ENCODE peak calls at places on chromosomes 13 and 19, in nine cellular contexts. N is breast epithelium, D is sigmoid colon, H is transverse colon, Q is GM23338, U is HL-60, I is K562, Z is HCT116, X is esophagus muscularis mucosa. B is an unnamed sample.
A peak's percentile ranks its signal among the peaks of the same experiment; 100 is the strongest.

GRCh38 chr13:53015044-53015443 is 13.6 kb upstream of the OLFM4 start:
- DNase-seq in D (no peak), U (no peak), X (no peak), H (no peak), N (no peak), Q (no peak), Z (no peak), I (no peak), B (no peak)

GRCh38 chr13:97140611-97141010 is 81.5 kb upstream of the MBNL2 start:
- DNase-seq in Z (no peak), D (no peak), X (no peak), Q (no peak), U (no peak), I (no peak), H (no peak), N (no peak), B (no peak)

GRCh38 chr13:44331446-44331845 is 42.2 kb upstream of the SERP2 start:
- DNase-seq in H (no peak), D (no peak), N (no peak), U (no peak), I (no peak), Z (no peak), X (peak; percentile 77), Q (no peak), B (no peak)

GRCh38 chr19:12749938-12750521 is 1.6 kb upstream of the BEST2 start:
- DNase-seq in Q (peak; percentile 42), D (no peak), U (no peak), X (no peak), H (peak; percentile 69), I (no peak), N (no peak), Z (no peak), B (no peak)

GRCh38 chr19:28039677-28040381 is 1173.1 kb downstream of the UQCRFS1 start:
- DNase-seq in Z (no peak), N (no peak), U (no peak), X (peak; percentile 70), D (no peak), Q (no peak), I (no peak), H (no peak), B (no peak)

GRCh38 chr19:17797397-17798201 is 2.7 kb downstream of the B3GNT3 start:
- DNase-seq in U (no peak), X (no peak), Q (no peak), D (no peak), I (no peak), Z (peak; percentile 94), H (peak; percentile 89), N (no peak), B (no peak)

GRCh38 chr13:83880275-83881027 is 1.8 kb downstream of the SLITRK1 start:
- DNase-seq in X (no peak), Z (no peak), U (no peak), N (no peak), I (no peak), H (no peak), Q (peak; percentile 28), D (no peak), B (no peak)

GRCh38 chr19:23075031-23075733 is 41.6 kb upstream of the ZNF730 start:
- DNase-seq in U (no peak), D (peak; percentile 76), H (peak; percentile 19), X (no peak), Z (no peak), Q (peak; percentile 96), I (peak; percentile 69), N (no peak), B (peak; percentile 26)

GRCh38 chr13:113120300-113121182 is 2.1 kb upstream of the F10 start:
- DNase-seq in D (no peak), U (no peak), Z (no peak), X (no peak), Q (no peak), H (no peak), I (no peak), N (peak; percentile 43), B (no peak)

GRCh38 chr19:18304496-18305312 is 18.2 kb downstream of the LSM4 start:
- DNase-seq in N (peak; percentile 68), U (peak; percentile 81), I (peak; percentile 93), X (peak; percentile 96), Q (peak; percentile 65), D (peak; percentile 94), Z (no peak), H (peak; percentile 75), B (no peak)

GRCh38 chr19:18292810-18293641 is 11.6 kb upstream of the JUND start:
- DNase-seq in Z (peak; percentile 73), U (peak; percentile 85), H (peak; percentile 79), D (peak; percentile 95), N (peak; percentile 70), Q (peak; percentile 97), X (no peak), I (peak; percentile 94), B (no peak)

GRCh38 chr13:30504081-30504480 is 38.3 kb upstream of the HMGB1 start:
- DNase-seq in U (peak; percentile 6), D (no peak), Q (no peak), Z (no peak), H (no peak), X (peak; percentile 10), N (no peak), I (peak; percentile 63), B (peak; percentile 24)

GRCh38 chr13:98374750-98375149 is 197.7 kb upstream of the RNF113B start:
- DNase-seq in Z (no peak), U (no peak), I (no peak), D (no peak), N (no peak), X (peak; percentile 50), Q (no peak), H (no peak), B (no peak)

GRCh38 chr13:107993239-107993948 is 221.9 kb downstream of the LIG4 start:
- DNase-seq in H (no peak), Q (no peak), U (no peak), X (no peak), I (peak; percentile 18), D (no peak), N (no peak), Z (no peak), B (no peak)

GRCh38 chr19:3506384-3507340 is 551 bp downstream of the FZR1 start:
- DNase-seq in Z (no peak), I (peak; percentile 28), X (no peak), H (peak; percentile 39), U (no peak), D (peak; percentile 80), N (no peak), Q (peak; percentile 52), B (no peak)

GRCh38 chr19:3503036-3503572 is 2.6 kb upstream of the DOHH start:
- DNase-seq in N (no peak), U (no peak), I (peak; percentile 82), X (no peak), Z (no peak), D (no peak), H (no peak), Q (no peak), B (no peak)

GRCh38 chr19:3507371-3508120 is 1.4 kb downstream of the FZR1 start:
- DNase-seq in Z (no peak), H (peak; percentile 46), X (no peak), I (peak; percentile 47), Q (peak; percentile 73), U (no peak), N (no peak), D (no peak), B (no peak)

GRCh38 chr19:3504723-3505122 is 1.4 kb upstream of the FZR1 start:
- DNase-seq in Q (no peak), H (no peak), U (no peak), D (no peak), I (no peak), X (no peak), N (no peak), Z (no peak), B (no peak)

GRCh38 chr19:3505598-3506383 is at the start of gene FZR1:
- DNase-seq in Q (peak; percentile 97), Z (peak; percentile 97), U (peak; percentile 95), X (peak; percentile 99), N (peak; percentile 99), D (peak; percentile 100), I (peak; percentile 100), H (peak; percentile 100), B (peak; percentile 86)
- TF ChIP-seq POLR2AphosphoS5 in Q (peak; percentile 44), Z (peak; percentile 71), U (peak; percentile 57), X (peak; percentile 83), N (peak; percentile 95), D (peak; percentile 42), I (peak; percentile 37), H (peak; percentile 62), B (peak; percentile 66)

GRCh38 chr19:35213678-35214632 is 14.6 kb downstream of the FAM187B start:
- DNase-seq in U (peak; percentile 43), D (peak; percentile 82), I (peak; percentile 50), N (peak; percentile 55), Z (peak; percentile 87), X (no peak), H (peak; percentile 84), Q (no peak), B (peak; percentile 1)
- TF ChIP-seq POLR2AphosphoS5 in U (no peak), D (peak; percentile 60), I (no peak), N (peak; percentile 65), Z (peak; percentile 73), X (peak; percentile 71), H (peak; percentile 78), Q (no peak), B (no peak)

DNA sequence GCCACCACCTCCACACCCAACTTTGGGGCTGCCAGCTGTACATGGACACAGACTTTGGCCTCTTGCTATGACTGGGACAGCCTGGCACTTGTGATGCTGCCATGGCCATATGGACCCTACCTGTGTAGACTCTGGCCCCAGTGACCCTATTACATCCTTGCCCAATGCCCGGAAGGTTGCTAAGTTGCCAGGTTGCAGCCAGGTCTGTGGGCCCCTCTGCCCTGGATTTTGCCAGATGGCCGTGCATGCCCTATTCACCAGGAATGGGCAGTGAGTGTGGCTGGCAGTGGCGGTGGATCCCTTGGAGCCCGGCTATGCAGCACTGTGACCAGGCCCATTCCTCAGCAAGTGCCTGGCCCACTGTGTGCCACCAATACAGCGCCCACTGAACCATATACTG is 8.9 kb upstream of the SDHAF1 start:
- DNase-seq in U (no peak), H (no peak), I (no peak), N (no peak), D (no peak), Z (no peak), Q (no peak), X (no peak), B (no peak)
- TF ChIP-seq POLR2AphosphoS5 in U (no peak), H (no peak), I (no peak), N (no peak), D (no peak), Z (no peak), Q (no peak), X (no peak), B (no peak)

DNA sequence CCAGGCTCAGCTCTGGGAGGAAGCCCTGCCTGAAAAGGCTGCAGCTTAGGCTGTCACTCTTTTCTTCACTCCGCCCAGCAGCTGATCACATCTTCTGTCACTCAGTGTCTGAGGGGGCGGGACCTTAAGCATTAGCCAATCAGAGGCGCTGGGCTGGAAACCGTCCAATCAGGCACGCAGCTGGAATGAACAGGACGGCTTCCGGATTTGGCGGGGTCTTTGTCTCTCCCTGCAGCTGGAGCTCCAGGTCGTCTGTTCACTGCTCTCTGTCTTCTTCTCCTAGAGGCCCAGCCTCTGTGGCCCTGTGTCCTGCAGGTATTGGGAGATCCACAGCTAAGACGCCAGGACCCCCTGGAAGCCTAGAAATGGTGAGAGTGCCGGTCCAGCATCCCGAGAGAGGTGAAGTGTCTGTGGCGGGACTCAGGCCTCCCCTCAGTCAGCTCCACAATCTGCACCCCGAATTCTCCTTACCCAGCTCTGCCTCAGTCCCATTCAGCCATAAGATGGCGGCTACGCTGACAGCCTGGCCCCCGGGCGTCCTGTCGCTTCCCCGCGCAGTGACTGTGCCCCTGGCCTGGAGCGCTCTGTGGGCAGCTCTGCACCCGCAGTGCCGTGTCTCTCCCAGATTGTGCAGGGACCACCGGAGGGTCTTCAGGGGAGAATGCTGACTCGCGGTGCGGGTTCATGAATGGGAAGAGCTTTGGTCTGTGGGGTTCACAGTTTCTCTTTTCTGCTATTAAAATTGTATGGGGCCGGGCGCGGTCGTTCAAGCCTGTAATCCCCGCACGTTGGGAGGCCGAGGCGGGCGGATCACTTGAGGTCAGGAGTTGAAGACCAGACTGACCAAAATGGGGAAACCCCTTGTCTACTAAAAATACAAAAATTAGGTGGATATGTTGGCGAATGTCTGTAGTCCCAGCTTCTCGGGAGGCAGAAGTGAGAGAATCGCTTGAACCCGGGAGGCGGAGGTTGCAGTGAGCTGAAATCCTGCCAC is at the start of gene ZNF66:
- DNase-seq in D (peak; percentile 98), X (peak; percentile 99), Z (no peak), N (peak; percentile 99), H (peak; percentile 97), U (peak; percentile 90), Q (peak; percentile 100), I (peak; percentile 91), B (peak; percentile 1)
- TF ChIP-seq POLR2AphosphoS5 in D (peak; percentile 41), X (peak; percentile 79), Z (no peak), N (peak; percentile 79), H (peak; percentile 77), U (peak; percentile 82), Q (peak; percentile 95), I (no peak), B (no peak)